ENCODE peak calls at places on chromosomes 1 and 21, in seven cellular contexts. R is small intestine; E is BJ; M is NCI-H1105 treated with DMSO at 0.1 percent for 48 hours; L is activated T-cell treated with anti-CD3 and anti-CD28 coated beads, Interleukin-2, amount 50 U/mL, for 48 hours; N is nucleus accumbens; G is heart right ventricle. H is an unnamed sample.

GRCh38 chr1:157198619-157199420 is 60.6 kb upstream of the ETV3 start:
- DNase-seq in R (no peak), L (no peak), N (no peak), E (no peak), G (no peak), M (no peak), H (no peak)

GRCh38 chr1:24927886-24928630 is 2.0 kb downstream of the RUNX3 start:
- DNase-seq in N (no peak), E (no peak), G (no peak), R (no peak), L (no peak), M (no peak), H (no peak)

GRCh38 chr21:44918107-44918470 is 2.6 kb downstream of the ITGB2 start:
- DNase-seq in M (no peak), L (no peak), N (no peak), G (no peak), R (no peak), E (no peak), H (no peak)

GRCh38 chr21:15365751-15366392 is 301.1 kb upstream of the NRIP1 start:
- DNase-seq in N (no peak), L (no peak), E (no peak), R (no peak), M (no peak), G (no peak), H (no peak)

GRCh38 chr1:7956218-7957032 is 5.1 kb upstream of the PARK7 start:
- DNase-seq in M (no peak), N (no peak), R (no peak), G (no peak), L (no peak), E (peak; percentile 27), H (no peak)

GRCh38 chr1:161981735-161982525 is 41.7 kb downstream of the OLFML2B start:
- DNase-seq in E (no peak), G (no peak), N (no peak), L (no peak), M (no peak), R (no peak), H (no peak)

GRCh38 chr1:73887412-73887811 is 310.6 kb downstream of the LRRIQ3 start:
- DNase-seq in N (no peak), E (no peak), L (no peak), R (no peak), G (peak; percentile 9), M (no peak), H (no peak)

GRCh38 chr1:8871539-8871935 is 6.9 kb downstream of the ENO1 start:
- DNase-seq in M (no peak), G (no peak), E (no peak), N (no peak), R (peak; percentile 82), L (peak; percentile 35), H (no peak)

GRCh38 chr1:236287757-236288619 is 6.2 kb upstream of the ERO1B start:
- DNase-seq in L (no peak), N (no peak), G (no peak), M (no peak), R (no peak), E (no peak), H (no peak)

GRCh38 chr1:228765543-228765942 is 30.3 kb downstream of the RHOU start:
- DNase-seq in N (no peak), E (no peak), M (no peak), L (peak; percentile 35), G (no peak), R (peak; percentile 70), H (no peak)

GRCh38 chr21:41673071-41673470 is 93.8 kb downstream of the RIPK4 start:
- DNase-seq in M (no peak), G (no peak), N (no peak), L (no peak), R (no peak), E (no peak), H (no peak)

GRCh38 chr21:16279658-16280581 is 550.1 kb downstream of the USP25 start:
- DNase-seq in L (no peak), R (no peak), M (no peak), G (peak; percentile 12), N (peak; percentile 50), E (peak; percentile 8), H (no peak)

GRCh38 chr1:245807306-245807705 is 652.5 kb downstream of the KIF26B start:
- DNase-seq in G (no peak), L (no peak), N (no peak), M (no peak), R (peak; percentile 30), E (no peak), H (peak; percentile 59)

GRCh38 chr1:168488153-168488552 is 55.6 kb downstream of the XCL2 start:
- DNase-seq in G (peak; percentile 40), R (no peak), L (no peak), M (peak; percentile 76), E (no peak), N (no peak), H (no peak)

GRCh38 chr1:174872615-174873058 is 127.1 kb upstream of the CACYBP start:
- DNase-seq in R (no peak), L (no peak), N (no peak), G (no peak), M (no peak), E (no peak), H (peak; percentile 54)

GRCh38 chr21:45418301-45419071 is 13.5 kb downstream of the COL18A1 start:
- DNase-seq in G (no peak), E (no peak), L (no peak), M (no peak), N (no peak), R (no peak), H (no peak)

GRCh38 chr1:25772164-25772563 is 27.8 kb upstream of the SELENON start:
- DNase-seq in R (no peak), L (no peak), E (no peak), M (no peak), N (no peak), G (no peak), H (no peak)

GRCh38 chr1:221310180-221310579 is 430.9 kb downstream of the HLX start:
- DNase-seq in M (peak; percentile 88), L (no peak), R (no peak), G (no peak), E (no peak), N (no peak), H (no peak)

GRCh38 chr1:9886063-9886742 is 23.9 kb downstream of the CTNNBIP1 start:
- DNase-seq in E (no peak), N (no peak), M (no peak), L (no peak), R (no peak), G (no peak), H (no peak)

GRCh38 chr1:208107415-208107814 is 136.8 kb downstream of the PLXNA2 start:
- DNase-seq in N (no peak), M (no peak), E (no peak), L (no peak), R (no peak), G (no peak), H (no peak)

GRCh38 chr1:98210064-98210463 is 289.2 kb upstream of the DPYD start:
- DNase-seq in L (no peak), E (peak; percentile 6), M (no peak), G (no peak), N (no peak), R (no peak), H (no peak)

GRCh38 chr1:31410871-31411270 is 2.1 kb upstream of the SERINC2 start:
- DNase-seq in M (no peak), N (no peak), G (no peak), R (no peak), L (no peak), E (no peak), H (no peak)

GRCh38 chr1:203328714-203329122 is 22.2 kb downstream of the FMOD start:
- DNase-seq in N (no peak), M (peak; percentile 63), E (no peak), R (peak; percentile 62), L (no peak), G (no peak), H (no peak)

GRCh38 chr1:51969038-51969705 is 21.3 kb downstream of the RAB3B start:
- DNase-seq in N (no peak), R (peak; percentile 40), E (peak; percentile 76), L (no peak), G (no peak), M (no peak), H (no peak)

GRCh38 chr1:24379733-24380315 is 33.8 kb downstream of the STPG1 start:
- DNase-seq in N (no peak), R (no peak), G (no peak), E (no peak), M (no peak), L (no peak), H (no peak)

GRCh38 chr1:235324296-235324695 is 3.7 kb downstream of the ARID4B start:
- DNase-seq in G (no peak), E (no peak), L (no peak), M (no peak), R (no peak), N (no peak), H (no peak)

GRCh38 chr1:36377776-36378175 is 7.9 kb downstream of the STK40 start:
- DNase-seq in N (no peak), L (no peak), M (no peak), E (no peak), G (no peak), R (no peak), H (no peak)

GRCh38 chr1:53470155-53470554 is 11.0 kb downstream of the DMRTB1 start:
- DNase-seq in L (no peak), N (peak; percentile 4), G (peak; percentile 53), E (no peak), M (no peak), R (peak; percentile 50), H (peak; percentile 68)

GRCh38 chr1:25523512-25523911 is 19.9 kb upstream of the LDLRAP1 start:
- DNase-seq in M (no peak), N (no peak), R (no peak), L (no peak), E (no peak), G (no peak), H (peak; percentile 22)

GRCh38 chr1:21217812-21218596 is 41.3 kb upstream of the EIF4G3 start:
- DNase-seq in E (no peak), R (peak; percentile 12), N (no peak), G (no peak), L (peak; percentile 68), M (peak; percentile 1), H (no peak)